ENCODE peak calls at places on chromosome 7, in six cellular contexts. One of them, this sample, is unnamed.

GRCh38 chr7:133021196-133021595 is 60.7 kb downstream of the CHCHD3 start:
- DNase-seq in H9: no peak
- DNase-seq in neuronal stem cell: no peak
- DNase-seq in H1: no peak
- DNase-seq in trophoblast cell: no peak
- DNase-seq in IMR-90: no peak
- DNase-seq in this sample: no peak

GRCh38 chr7:36840930-36841329 is 116.6 kb upstream of the AOAH start:
- DNase-seq in neuronal stem cell: no peak
- DNase-seq in IMR-90: no peak
- DNase-seq in trophoblast cell: no peak
- DNase-seq in H1: no peak
- DNase-seq in H9: no peak
- DNase-seq in this sample: no peak

GRCh38 chr7:139860090-139860773 is 31.2 kb downstream of the TBXAS1 start:
- DNase-seq in IMR-90: no peak
- DNase-seq in trophoblast cell: no peak
- DNase-seq in H9: no peak
- DNase-seq in H1: no peak
- DNase-seq in neuronal stem cell: no peak
- DNase-seq in this sample: no peak

GRCh38 chr7:30738026-30738915 is 13.7 kb upstream of the INMT start:
- DNase-seq in trophoblast cell: no peak
- DNase-seq in neuronal stem cell: no peak
- DNase-seq in H1: no peak
- DNase-seq in H9: no peak
- DNase-seq in IMR-90: no peak
- DNase-seq in this sample: no peak

GRCh38 chr7:14836571-14837189 is 65.9 kb downstream of the DGKB start:
- DNase-seq in H9: peak
- DNase-seq in trophoblast cell: no peak
- DNase-seq in H1: peak
- DNase-seq in IMR-90: peak
- DNase-seq in neuronal stem cell: peak
- DNase-seq in this sample: peak

GRCh38 chr7:28922618-28923331 is 35.4 kb downstream of the TRIL start:
- DNase-seq in trophoblast cell: peak
- DNase-seq in H1: peak
- DNase-seq in neuronal stem cell: peak
- DNase-seq in H9: peak
- DNase-seq in IMR-90: peak
- DNase-seq in this sample: peak

GRCh38 chr7:157601530-157601929 is 264.7 kb downstream of the DNAJB6 start:
- DNase-seq in IMR-90: no peak
- DNase-seq in trophoblast cell: no peak
- DNase-seq in neuronal stem cell: no peak
- DNase-seq in H9: no peak
- DNase-seq in H1: no peak
- DNase-seq in this sample: no peak

GRCh38 chr7:70618020-70618551 is 513.9 kb upstream of the GALNT17 start:
- DNase-seq in H1: no peak
- DNase-seq in neuronal stem cell: no peak
- DNase-seq in H9: no peak
- DNase-seq in IMR-90: no peak
- DNase-seq in trophoblast cell: no peak
- DNase-seq in this sample: no peak

GRCh38 chr7:4074407-4074806 is 607.7 kb upstream of the FOXK1 start:
- DNase-seq in IMR-90: no peak
- DNase-seq in trophoblast cell: no peak
- DNase-seq in neuronal stem cell: no peak
- DNase-seq in H1: no peak
- DNase-seq in H9: no peak
- DNase-seq in this sample: no peak

GRCh38 chr7:111587715-111588433 is 25.6 kb upstream of the IMMP2L start:
- DNase-seq in H1: no peak
- DNase-seq in H9: no peak
- DNase-seq in IMR-90: no peak
- DNase-seq in trophoblast cell: no peak
- DNase-seq in neuronal stem cell: no peak
- DNase-seq in this sample: no peak

GRCh38 chr7:90692947-90693346 is 96.8 kb downstream of the CDK14 start:
- DNase-seq in neuronal stem cell: no peak
- DNase-seq in H9: no peak
- DNase-seq in H1: no peak
- DNase-seq in IMR-90: peak
- DNase-seq in trophoblast cell: no peak
- DNase-seq in this sample: no peak

GRCh38 chr7:7889791-7890568 is 78.6 kb upstream of the GLCCI1 start:
- DNase-seq in H9: no peak
- DNase-seq in trophoblast cell: no peak
- DNase-seq in neuronal stem cell: no peak
- DNase-seq in H1: no peak
- DNase-seq in IMR-90: peak
- DNase-seq in this sample: no peak

GRCh38 chr7:45627691-45628456 is 53.7 kb downstream of the ADCY1 start:
- DNase-seq in H9: no peak
- DNase-seq in IMR-90: no peak
- DNase-seq in trophoblast cell: no peak
- DNase-seq in H1: no peak
- DNase-seq in neuronal stem cell: no peak
- DNase-seq in this sample: no peak

GRCh38 chr7:19567011-19567410 is 141.8 kb downstream of the POLR1F start:
- DNase-seq in neuronal stem cell: no peak
- DNase-seq in H9: no peak
- DNase-seq in H1: no peak
- DNase-seq in trophoblast cell: no peak
- DNase-seq in IMR-90: no peak
- DNase-seq in this sample: no peak

GRCh38 chr7:132577206-132578049 is 1.2 kb upstream of the PLXNA4 start:
- DNase-seq in IMR-90: peak
- DNase-seq in neuronal stem cell: peak
- DNase-seq in H9: peak
- DNase-seq in H1: no peak
- DNase-seq in trophoblast cell: no peak
- DNase-seq in this sample: peak

GRCh38 chr7:134779741-134780065 is 269 bp downstream of the CALD1 start:
- DNase-seq in trophoblast cell: no peak
- DNase-seq in neuronal stem cell: no peak
- DNase-seq in IMR-90: no peak
- DNase-seq in H1: no peak
- DNase-seq in H9: no peak
- DNase-seq in this sample: no peak

GRCh38 chr7:139094596-139094995 is 14.9 kb downstream of the ZC3HAV1 start:
- DNase-seq in neuronal stem cell: no peak
- DNase-seq in H9: no peak
- DNase-seq in trophoblast cell: no peak
- DNase-seq in H1: no peak
- DNase-seq in IMR-90: peak
- DNase-seq in this sample: no peak

GRCh38 chr7:101240226-101241014 is 2.8 kb upstream of the CLDN15 start:
- DNase-seq in H1: no peak
- DNase-seq in trophoblast cell: no peak
- DNase-seq in neuronal stem cell: no peak
- DNase-seq in IMR-90: no peak
- DNase-seq in H9: no peak
- DNase-seq in this sample: no peak

GRCh38 chr7:66669088-66669487 is 40.4 kb downstream of the KCTD7 start:
- DNase-seq in H1: no peak
- DNase-seq in H9: no peak
- DNase-seq in IMR-90: no peak
- DNase-seq in neuronal stem cell: no peak
- DNase-seq in trophoblast cell: no peak
- DNase-seq in this sample: no peak

GRCh38 chr7:114364151-114364550 is 50.5 kb upstream of the FOXP2 start:
- DNase-seq in H9: no peak
- DNase-seq in IMR-90: no peak
- DNase-seq in neuronal stem cell: peak
- DNase-seq in trophoblast cell: no peak
- DNase-seq in H1: no peak
- DNase-seq in this sample: no peak

GRCh38 chr7:74501298-74501697 is 47.6 kb downstream of the GTF2IRD1 start:
- DNase-seq in H9: no peak
- DNase-seq in trophoblast cell: no peak
- DNase-seq in neuronal stem cell: no peak
- DNase-seq in IMR-90: no peak
- DNase-seq in H1: no peak
- DNase-seq in this sample: no peak

GRCh38 chr7:74503061-74503460 is 49.4 kb downstream of the GTF2IRD1 start:
- DNase-seq in IMR-90: no peak
- DNase-seq in H1: no peak
- DNase-seq in neuronal stem cell: no peak
- DNase-seq in trophoblast cell: no peak
- DNase-seq in H9: no peak
- DNase-seq in this sample: no peak

GRCh38 chr7:74503943-74504342 is 50.2 kb downstream of the GTF2IRD1 start:
- DNase-seq in IMR-90: no peak
- DNase-seq in H9: no peak
- DNase-seq in H1: no peak
- DNase-seq in neuronal stem cell: no peak
- DNase-seq in trophoblast cell: no peak
- DNase-seq in this sample: no peak

GRCh38 chr7:74499835-74500388 is 46.2 kb downstream of the GTF2IRD1 start:
- DNase-seq in neuronal stem cell: no peak
- DNase-seq in trophoblast cell: no peak
- DNase-seq in H9: no peak
- DNase-seq in IMR-90: no peak
- DNase-seq in H1: no peak
- DNase-seq in this sample: no peak

GRCh38 chr7:74502216-74502891 is 48.6 kb downstream of the GTF2IRD1 start:
- DNase-seq in H1: no peak
- DNase-seq in H9: no peak
- DNase-seq in trophoblast cell: no peak
- DNase-seq in IMR-90: no peak
- DNase-seq in neuronal stem cell: no peak
- DNase-seq in this sample: no peak
- H3K14ac ChIP-seq in H1: no peak
- H3K14ac ChIP-seq in H9: no peak
- H3K14ac ChIP-seq in trophoblast cell: no peak
- H3K14ac ChIP-seq in IMR-90: no peak
- H3K14ac ChIP-seq in neuronal stem cell: no peak
- H3K14ac ChIP-seq in this sample: no peak

GRCh38 chr7:13800694-13801448 is 188.6 kb downstream of the ETV1 start:
- DNase-seq in H1: no peak
- DNase-seq in trophoblast cell: no peak
- DNase-seq in neuronal stem cell: no peak
- DNase-seq in H9: no peak
- DNase-seq in IMR-90: peak
- DNase-seq in this sample: peak
- H4K91ac ChIP-seq in H1: no peak
- H4K91ac ChIP-seq in trophoblast cell: no peak
- H4K91ac ChIP-seq in neuronal stem cell: no peak
- H4K91ac ChIP-seq in H9: no peak
- H4K91ac ChIP-seq in IMR-90: no peak
- H4K91ac ChIP-seq in this sample: no peak

DNA sequence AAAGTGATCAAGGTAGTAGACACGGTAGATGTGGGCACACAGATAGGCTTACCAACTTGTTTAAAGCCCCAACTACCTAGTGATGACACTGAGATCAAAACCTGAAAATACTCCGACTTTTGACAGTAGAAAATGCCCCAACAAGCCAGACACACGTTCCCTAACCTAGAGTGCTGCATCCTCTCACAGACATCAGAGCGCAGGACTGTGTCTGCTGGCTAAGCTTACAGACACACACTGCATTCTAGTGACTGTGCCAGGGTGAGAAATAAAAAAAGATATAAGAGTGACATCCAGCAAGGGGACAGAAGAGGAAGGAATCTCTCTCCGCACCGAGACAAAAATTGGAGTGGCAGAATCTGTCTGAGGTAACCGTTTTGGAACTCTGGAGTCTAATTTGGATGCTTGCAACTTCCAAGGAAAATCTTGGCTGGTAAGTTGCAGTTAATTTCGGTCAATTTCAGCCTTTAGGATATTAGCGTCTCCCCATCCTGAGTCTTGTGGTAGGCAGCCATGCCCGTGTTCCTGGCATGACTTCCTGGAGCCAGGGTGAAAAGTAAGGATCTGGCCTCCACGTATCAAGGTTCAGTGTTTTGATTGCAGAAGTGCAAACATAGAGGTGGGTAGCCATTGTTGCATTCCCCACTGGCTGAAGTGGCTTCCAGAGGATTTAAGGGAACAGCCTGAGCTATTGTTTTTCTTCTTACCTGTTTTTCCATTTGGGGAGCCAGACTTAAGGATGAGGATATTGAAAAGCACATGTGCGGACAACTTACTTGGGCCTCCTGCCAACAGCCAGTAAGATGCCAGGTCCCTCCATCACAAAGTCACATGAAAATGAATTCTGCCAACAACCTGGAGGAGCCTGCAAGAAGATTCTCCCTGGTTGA is 124.1 kb downstream of the SMURF1 start:
- DNase-seq in H9: no peak
- DNase-seq in H1: no peak
- DNase-seq in neuronal stem cell: no peak
- DNase-seq in trophoblast cell: no peak
- DNase-seq in IMR-90: no peak
- DNase-seq in this sample: no peak
- H3K14ac ChIP-seq in H9: no peak
- H3K14ac ChIP-seq in H1: no peak
- H3K14ac ChIP-seq in neuronal stem cell: no peak
- H3K14ac ChIP-seq in trophoblast cell: no peak
- H3K14ac ChIP-seq in IMR-90: no peak
- H3K14ac ChIP-seq in this sample: no peak

GRCh38 chr7:43764039-43764789 is 5.7 kb downstream of the BLVRA start:
- DNase-seq in H9: no peak
- DNase-seq in neuronal stem cell: no peak
- DNase-seq in trophoblast cell: no peak
- DNase-seq in H1: no peak
- DNase-seq in IMR-90: no peak
- DNase-seq in this sample: no peak

GRCh38 chr7:43767311-43767710 is 8.8 kb downstream of the BLVRA start:
- DNase-seq in IMR-90: no peak
- DNase-seq in trophoblast cell: no peak
- DNase-seq in H1: no peak
- DNase-seq in neuronal stem cell: no peak
- DNase-seq in H9: no peak
- DNase-seq in this sample: no peak

GRCh38 chr7:43763183-43763582 is 4.7 kb downstream of the BLVRA start:
- DNase-seq in IMR-90: no peak
- DNase-seq in neuronal stem cell: no peak
- DNase-seq in H1: no peak
- DNase-seq in trophoblast cell: no peak
- DNase-seq in H9: peak
- DNase-seq in this sample: no peak

GRCh38 chr7:43766564-43766963 is 8.1 kb downstream of the BLVRA start:
- DNase-seq in H9: no peak
- DNase-seq in IMR-90: no peak
- DNase-seq in H1: no peak
- DNase-seq in neuronal stem cell: no peak
- DNase-seq in trophoblast cell: no peak
- DNase-seq in this sample: no peak

GRCh38 chr7:43764807-43765491 is 6.5 kb downstream of the BLVRA start:
- DNase-seq in H1: no peak
- DNase-seq in trophoblast cell: peak
- DNase-seq in IMR-90: peak
- DNase-seq in neuronal stem cell: no peak
- DNase-seq in H9: no peak
- DNase-seq in this sample: peak
- H4K91ac ChIP-seq in H1: no peak
- H4K91ac ChIP-seq in trophoblast cell: no peak
- H4K91ac ChIP-seq in IMR-90: no peak
- H4K91ac ChIP-seq in neuronal stem cell: no peak
- H4K91ac ChIP-seq in H9: no peak
- H4K91ac ChIP-seq in this sample: no peak

This sample was measured in mesenchymal stem cell.